ENCODE peak calls at places on chromosome 12, in six cellular contexts. U is HepG2, R is GM12878, C is A549, G is upper lobe of left lung, Y is K562. Q is an unnamed sample.

GRCh38 chr12:107929436-107929835 is 154.9 kb downstream of the ASCL4 start:
- ATAC-seq in U (peak), R (peak), C (peak), G (no peak), Y (peak), Q (peak)

GRCh38 chr12:47851303-47851952 is 31.7 kb upstream of the HDAC7 start:
- ATAC-seq in U (peak), R (no peak), C (no peak), G (no peak), Y (peak), Q (no peak)

GRCh38 chr12:56978397-56979138 is 21.2 kb upstream of the RDH16 start:
- ATAC-seq in U (no peak), R (no peak), C (no peak), G (peak), Y (peak), Q (no peak)

GRCh38 chr12:46535907-46536306 is 163.3 kb upstream of the SLC38A2 start:
- ATAC-seq in U (peak), R (no peak), C (no peak), G (no peak), Y (peak), Q (no peak)

GRCh38 chr12:50186667-50187066 is 19.5 kb upstream of the CERS5 start:
- ATAC-seq in U (no peak), R (no peak), C (no peak), G (no peak), Y (no peak), Q (no peak)

GRCh38 chr12:14774944-14775651 is 28.2 kb downstream of the WBP11 start:
- ATAC-seq in U (peak), R (no peak), C (peak), G (peak), Y (no peak), Q (peak)

GRCh38 chr12:45165284-45165683 is 50.6 kb upstream of the ANO6 start:
- ATAC-seq in U (no peak), R (no peak), C (no peak), G (peak), Y (no peak), Q (no peak)

GRCh38 chr12:38350342-38351181 is 34.0 kb downstream of the ALG10B start:
- ATAC-seq in U (no peak), R (peak), C (no peak), G (no peak), Y (no peak), Q (no peak)

GRCh38 chr12:121214855-121215745 is 5.2 kb downstream of the P2RX4 start:
- ATAC-seq in U (peak), R (peak), C (peak), G (peak), Y (no peak), Q (peak)

GRCh38 chr12:6238875-6239274 is 38.7 kb downstream of the CD9 start:
- ATAC-seq in U (no peak), R (no peak), C (no peak), G (no peak), Y (no peak), Q (no peak)

GRCh38 chr12:117968826-117969659 is at the start of gene KSR2:
- ATAC-seq in U (peak), R (peak), C (peak), G (peak), Y (peak), Q (no peak)

GRCh38 chr12:31732926-31733548 is 4.2 kb upstream of the AMN1 start:
- ATAC-seq in U (no peak), R (peak), C (peak), G (peak), Y (peak), Q (no peak)

GRCh38 chr12:2652011-2652400 is 142.8 kb upstream of the FKBP4 start:
- ATAC-seq in U (no peak), R (no peak), C (no peak), G (no peak), Y (no peak), Q (no peak)

GRCh38 chr12:2768224-2768961 is 26.4 kb upstream of the FKBP4 start:
- ATAC-seq in U (no peak), R (peak), C (no peak), G (peak), Y (no peak), Q (no peak)

GRCh38 chr12:102016472-102016871 is 45.3 kb downstream of the WASHC3 start:
- ATAC-seq in U (no peak), R (no peak), C (no peak), G (no peak), Y (no peak), Q (no peak)

GRCh38 chr12:116164263-116164817 is 113.2 kb downstream of the MED13L start:
- ATAC-seq in U (no peak), R (peak), C (peak), G (no peak), Y (peak), Q (no peak)

GRCh38 chr12:111314949-111315539 is 53.9 kb downstream of the PHETA1 start:
- ATAC-seq in U (no peak), R (no peak), C (peak), G (no peak), Y (no peak), Q (peak)

GRCh38 chr12:124433147-124433874 is 134.1 kb downstream of the NCOR2 start:
- ATAC-seq in U (no peak), R (no peak), C (no peak), G (peak), Y (peak), Q (peak)

GRCh38 chr12:95303476-95303875 is 85.9 kb downstream of the VEZT start:
- ATAC-seq in U (no peak), R (no peak), C (no peak), G (no peak), Y (no peak), Q (no peak)

GRCh38 chr12:101772019-101772774 is 32.9 kb upstream of the SYCP3 start:
- ATAC-seq in U (no peak), R (no peak), C (no peak), G (no peak), Y (no peak), Q (no peak)

GRCh38 chr12:67578976-67579661 is 69.4 kb upstream of the DYRK2 start:
- ATAC-seq in U (no peak), R (no peak), C (no peak), G (no peak), Y (no peak), Q (no peak)

GRCh38 chr12:115584156-115584555 is 693.3 kb downstream of the MED13L start:
- ATAC-seq in U (no peak), R (no peak), C (no peak), G (no peak), Y (no peak), Q (no peak)

GRCh38 chr12:50620975-50621360 is 116.2 kb downstream of the DIP2B start:
- ATAC-seq in U (no peak), R (no peak), C (no peak), G (no peak), Y (no peak), Q (no peak)

GRCh38 chr12:19575307-19576243 is 136.3 kb downstream of the AEBP2 start:
- ATAC-seq in U (no peak), R (no peak), C (no peak), G (peak), Y (no peak), Q (peak)

GRCh38 chr12:67747869-67748760 is 99.6 kb downstream of the DYRK2 start:
- ATAC-seq in U (peak), R (no peak), C (peak), G (no peak), Y (no peak), Q (no peak)

GRCh38 chr12:46491548-46491947 is 119.0 kb upstream of the SLC38A2 start:
- ATAC-seq in U (no peak), R (no peak), C (no peak), G (no peak), Y (no peak), Q (no peak)

GRCh38 chr12:48414046-48414445 is 58.3 kb upstream of the ANP32D start:
- ATAC-seq in U (no peak), R (no peak), C (no peak), G (no peak), Y (no peak), Q (peak)

GRCh38 chr12:46153267-46153872 is 115.5 kb downstream of the SLC38A1 start:
- ATAC-seq in U (no peak), R (peak), C (no peak), G (no peak), Y (no peak), Q (no peak)

GRCh38 chr12:92769124-92769901 is 66.5 kb downstream of the PLEKHG7 start:
- ATAC-seq in U (no peak), R (peak), C (no peak), G (no peak), Y (no peak), Q (peak)

GRCh38 chr12:132700212-132700913 is 10.3 kb upstream of the PGAM5 start:
- ATAC-seq in U (no peak), R (peak), C (no peak), G (no peak), Y (no peak), Q (no peak)

GRCh38 chr12:93072340-93072739 is 143.2 kb upstream of the EEA1 start:
- ATAC-seq in U (no peak), R (no peak), C (no peak), G (no peak), Y (peak), Q (no peak)

GRCh38 chr12:31225656-31226535 is 100.1 kb downstream of the SINHCAF start:
- ATAC-seq in U (no peak), R (no peak), C (no peak), G (no peak), Y (no peak), Q (no peak)

GRCh38 chr12:20199780-20200179 is 168.6 kb upstream of the PDE3A start:
- ATAC-seq in U (no peak), R (no peak), C (no peak), G (no peak), Y (no peak), Q (no peak)

GRCh38 chr12:78651755-78652154 is 212.8 kb upstream of the SYT1 start:
- ATAC-seq in U (no peak), R (no peak), C (no peak), G (no peak), Y (no peak), Q (no peak)

GRCh38 chr12:109462868-109463692 is 14.0 kb downstream of the KCTD10 start:
- ATAC-seq in U (peak), R (no peak), C (peak), G (peak), Y (no peak), Q (peak)
- TF ChIP-seq EP300 in U (no peak), R (no peak), C (no peak), G (no peak), Y (no peak), Q (no peak)

DNA sequence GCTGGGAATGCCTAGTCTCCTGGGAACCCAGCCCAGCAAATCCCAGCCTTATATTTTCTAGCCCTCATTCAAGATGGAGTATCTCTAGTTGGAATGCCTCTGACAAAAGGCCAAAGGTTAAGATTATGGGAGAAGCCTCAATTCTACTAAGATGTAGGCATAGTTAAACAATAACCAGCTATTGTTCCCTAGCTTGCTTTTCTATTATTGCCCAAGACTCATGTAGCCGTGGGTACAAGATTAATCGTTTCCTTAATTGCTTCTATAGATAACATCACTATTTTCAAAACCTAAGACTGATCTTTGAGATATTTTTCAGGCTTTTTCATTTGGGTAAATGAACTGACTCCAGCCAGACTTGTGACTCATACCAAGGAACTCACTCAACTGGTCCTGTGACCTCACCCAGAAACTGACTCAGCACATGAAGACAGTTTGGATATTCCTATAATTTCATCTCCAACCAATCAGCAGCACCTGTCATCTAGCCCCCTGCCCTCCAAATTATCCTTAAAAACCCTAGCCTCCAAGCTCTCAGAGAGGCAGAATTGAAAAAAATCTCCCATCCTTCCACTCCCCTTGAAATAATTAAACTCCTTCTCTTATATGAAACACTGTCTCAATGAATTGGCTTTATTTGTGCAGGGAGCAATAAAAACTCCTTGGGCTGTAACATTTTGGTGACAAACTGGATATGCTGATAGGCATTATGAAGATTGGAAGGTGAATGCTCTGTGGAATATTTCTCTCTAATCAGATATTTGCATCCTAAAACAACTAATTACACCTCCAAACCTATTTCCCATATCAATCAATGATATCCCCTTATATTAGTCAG is 589.0 kb downstream of the C12orf50 start:
- ATAC-seq in U (no peak), R (no peak), C (peak), G (no peak), Y (no peak), Q (no peak)
- TF ChIP-seq EP300 in U (no peak), R (no peak), C (peak), G (no peak), Y (no peak), Q (no peak)

GRCh38 chr12:53493610-53494391 is 5.5 kb downstream of the MAP3K12 start:
- ATAC-seq in U (peak), R (peak), C (peak), G (no peak), Y (peak), Q (no peak)
- TF ChIP-seq EP300 in U (no peak), R (no peak), C (no peak), G (no peak), Y (peak), Q (no peak)

GRCh38 chr12:64403708-64404469 is at the start of gene XPOT:
- ATAC-seq in U (peak), R (peak), C (peak), G (peak), Y (peak), Q (peak)

GRCh38 chr12:64400041-64400440 is 4.2 kb upstream of the XPOT start:
- ATAC-seq in U (no peak), R (no peak), C (no peak), G (no peak), Y (no peak), Q (no peak)

GRCh38 chr12:64407342-64408223 is 3.4 kb downstream of the XPOT start:
- ATAC-seq in U (no peak), R (no peak), C (no peak), G (no peak), Y (no peak), Q (no peak)

GRCh38 chr12:64402181-64402580 is 2.0 kb upstream of the XPOT start:
- ATAC-seq in U (no peak), R (no peak), C (no peak), G (no peak), Y (no peak), Q (no peak)

DNA sequence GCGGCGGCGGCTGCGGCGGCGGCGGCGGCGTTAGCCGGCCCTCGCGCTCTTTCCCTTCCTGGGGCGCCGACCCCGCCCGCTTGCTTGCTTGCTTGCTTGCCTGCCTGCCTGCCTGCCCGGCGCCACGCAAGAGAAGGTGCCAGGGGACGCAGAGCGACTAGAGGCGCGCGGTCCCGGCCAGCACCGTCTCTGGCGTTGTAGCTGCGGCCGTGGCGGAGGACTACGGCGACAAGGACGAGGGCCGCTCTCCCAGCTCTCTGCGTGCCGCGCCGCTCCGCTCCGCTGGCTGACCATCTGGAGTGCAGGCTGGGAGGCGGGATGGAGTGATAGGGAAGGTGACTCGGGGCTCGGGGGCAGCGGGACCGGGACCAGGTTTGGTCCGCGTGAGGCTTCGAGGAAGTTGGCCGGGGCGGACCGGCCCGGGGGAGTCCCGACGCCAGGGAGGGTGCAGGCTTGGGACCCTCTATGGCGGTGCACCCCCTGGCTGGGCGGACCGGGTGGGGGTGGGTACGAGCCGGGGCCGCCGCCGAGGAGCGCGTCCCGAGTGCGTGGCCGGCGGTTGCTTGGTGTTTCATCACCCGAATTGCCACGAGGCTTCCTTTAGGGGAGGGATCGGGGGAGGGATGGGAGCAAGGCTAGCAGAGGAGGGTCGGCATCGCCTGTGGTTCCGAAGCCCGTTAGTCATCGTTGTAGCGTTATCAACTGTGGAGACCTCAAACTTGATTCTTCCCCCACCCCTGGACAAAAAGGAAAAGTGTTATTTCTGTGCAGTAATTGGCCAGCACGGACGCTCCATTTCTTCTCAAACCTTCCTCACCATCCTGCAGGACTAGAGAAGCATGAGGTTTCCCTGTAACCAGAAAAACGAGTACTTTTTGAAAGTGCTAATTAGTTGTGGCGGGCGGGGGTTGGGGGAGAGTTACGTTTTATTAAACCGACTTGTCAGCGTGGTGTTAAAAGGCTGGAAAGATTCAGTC is 566 bp downstream of the XPOT start:
- ATAC-seq in U (peak), R (peak), C (peak), G (peak), Y (peak), Q (peak)
- TF ChIP-seq EP300 in U (no peak), R (no peak), C (no peak), G (no peak), Y (peak), Q (no peak)

GRCh38 chr12:11716794-11717532 is 67.5 kb downstream of the ETV6 start:
- ATAC-seq in U (peak), R (no peak), C (no peak), G (no peak), Y (no peak), Q (no peak)

GRCh38 chr12:11718105-11718504 is 68.6 kb downstream of the ETV6 start:
- ATAC-seq in U (no peak), R (no peak), C (no peak), G (no peak), Y (no peak), Q (no peak)

GRCh38 chr12:11717533-11717961 is 68.1 kb downstream of the ETV6 start:
- ATAC-seq in U (peak), R (peak), C (no peak), G (no peak), Y (no peak), Q (no peak)

GRCh38 chr12:11719678-11720099 is 70.2 kb downstream of the ETV6 start:
- ATAC-seq in U (no peak), R (peak), C (no peak), G (peak), Y (no peak), Q (peak)

GRCh38 chr12:11718768-11719253 is 69.3 kb downstream of the ETV6 start:
- ATAC-seq in U (no peak), R (no peak), C (peak), G (no peak), Y (no peak), Q (no peak)
- TF ChIP-seq EP300 in U (no peak), R (no peak), C (no peak), G (no peak), Y (no peak), Q (no peak)

GRCh38 chr12:27177716-27178115 is 66.4 kb upstream of the STK38L start:
- ATAC-seq in U (no peak), R (peak), C (no peak), G (no peak), Y (no peak), Q (no peak)

GRCh38 chr12:27178723-27179398 is 65.2 kb upstream of the STK38L start:
- ATAC-seq in U (no peak), R (peak), C (no peak), G (no peak), Y (no peak), Q (no peak)

GRCh38 chr12:27178251-27178650 is 65.8 kb upstream of the STK38L start:
- ATAC-seq in U (no peak), R (no peak), C (no peak), G (no peak), Y (no peak), Q (no peak)

GRCh38 chr12:27180862-27181261 is 63.2 kb upstream of the STK38L start:
- ATAC-seq in U (no peak), R (no peak), C (no peak), G (no peak), Y (no peak), Q (no peak)

GRCh38 chr12:27179399-27180214 is 64.5 kb upstream of the STK38L start:
- ATAC-seq in U (no peak), R (peak), C (peak), G (peak), Y (no peak), Q (peak)
- TF ChIP-seq EP300 in U (no peak), R (peak), C (peak), G (no peak), Y (no peak), Q (no peak)

DNA sequence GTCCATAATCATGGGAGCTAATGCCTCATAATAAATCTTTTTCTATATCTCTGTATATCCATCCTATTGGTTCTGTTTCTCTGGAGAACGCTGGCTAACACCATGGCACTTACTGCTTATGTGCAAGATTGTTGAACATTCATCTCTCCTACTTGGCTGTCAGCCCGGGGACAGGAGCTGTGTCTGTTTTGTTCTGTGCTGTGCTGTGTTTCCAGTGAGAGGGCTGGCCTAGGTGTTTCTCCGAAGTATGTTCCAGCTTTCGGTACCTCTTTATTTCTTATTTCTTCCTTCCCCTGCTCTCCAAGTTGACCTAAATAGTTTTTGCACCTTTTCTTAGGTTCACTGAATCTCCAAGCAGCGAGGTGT is 18.8 kb upstream of the NR4A1 start:
- ATAC-seq in U (peak), R (no peak), C (peak), G (peak), Y (no peak), Q (peak)
- TF ChIP-seq EP300 in U (no peak), R (no peak), C (no peak), G (no peak), Y (no peak), Q (no peak)

Q was measured in gastroesophageal sphincter.